ENCODE peak calls at places on chromosomes 11 and 22, in four cellular contexts. One of them, this sample, is unnamed.

GRCh38 chr11:86910592-86910991 is 44.6 kb downstream of the FZD4 start:
- DNase-seq in A549: peak; percentile 13
- DNase-seq in OCI-LY7: no peak
- DNase-seq in H9: no peak
- DNase-seq in this sample: no peak

GRCh38 chr11:67648140-67648795 is 2.3 kb downstream of the ACY3 start:
- DNase-seq in A549: peak; percentile 59
- DNase-seq in OCI-LY7: peak; percentile 95
- DNase-seq in H9: peak; percentile 82
- DNase-seq in this sample: no peak

GRCh38 chr11:45444796-45445195 is 158.7 kb upstream of the SYT13 start:
- DNase-seq in A549: peak; percentile 11
- DNase-seq in OCI-LY7: no peak
- DNase-seq in H9: peak; percentile 52
- DNase-seq in this sample: no peak

GRCh38 chr11:79617561-79617960 is 176.7 kb upstream of the TENM4 start:
- DNase-seq in A549: no peak
- DNase-seq in OCI-LY7: no peak
- DNase-seq in H9: no peak
- DNase-seq in this sample: no peak

GRCh38 chr22:49201046-49201970 is 626.4 kb downstream of the BRD1 start:
- DNase-seq in A549: no peak
- DNase-seq in OCI-LY7: no peak
- DNase-seq in H9: peak; percentile 14
- DNase-seq in this sample: no peak

GRCh38 chr22:37326726-37327125 is 44.4 kb downstream of the CYTH4 start:
- DNase-seq in A549: no peak
- DNase-seq in OCI-LY7: no peak
- DNase-seq in H9: no peak
- DNase-seq in this sample: no peak

GRCh38 chr11:1356007-1356435 is 33.7 kb upstream of the BRSK2 start:
- DNase-seq in A549: no peak
- DNase-seq in OCI-LY7: no peak
- DNase-seq in H9: no peak
- DNase-seq in this sample: peak; percentile 62

GRCh38 chr22:46726066-46726985 is 11.7 kb downstream of the CERK start:
- DNase-seq in A549: no peak
- DNase-seq in OCI-LY7: no peak
- DNase-seq in H9: no peak
- DNase-seq in this sample: no peak

GRCh38 chr22:19986410-19987341 is 29.9 kb downstream of the ARVCF start:
- DNase-seq in A549: peak; percentile 70
- DNase-seq in OCI-LY7: peak; percentile 79
- DNase-seq in H9: peak; percentile 82
- DNase-seq in this sample: peak; percentile 71

GRCh38 chr11:1414650-1415049 is 24.9 kb downstream of the BRSK2 start:
- DNase-seq in A549: no peak
- DNase-seq in OCI-LY7: no peak
- DNase-seq in H9: no peak
- DNase-seq in this sample: no peak

GRCh38 chr22:28999510-29000224 is 62.0 kb downstream of the C22orf31 start:
- DNase-seq in A549: no peak
- DNase-seq in OCI-LY7: no peak
- DNase-seq in H9: no peak
- DNase-seq in this sample: no peak

GRCh38 chr11:75369846-75370245 is 18.4 kb upstream of the ARRB1 start:
- DNase-seq in A549: no peak
- DNase-seq in OCI-LY7: no peak
- DNase-seq in H9: no peak
- DNase-seq in this sample: no peak

GRCh38 chr11:126465573-126466287 is 110.2 kb downstream of the ST3GAL4 start:
- DNase-seq in A549: no peak
- DNase-seq in OCI-LY7: peak; percentile 90
- DNase-seq in H9: no peak
- DNase-seq in this sample: no peak

GRCh38 chr11:75421035-75421602 is 11.9 kb downstream of the KLHL35 start:
- DNase-seq in A549: no peak
- DNase-seq in OCI-LY7: no peak
- DNase-seq in H9: no peak
- DNase-seq in this sample: no peak

GRCh38 chr11:14443642-14444041 is 56.0 kb downstream of the COPB1 start:
- DNase-seq in A549: no peak
- DNase-seq in OCI-LY7: no peak
- DNase-seq in H9: no peak
- DNase-seq in this sample: peak; percentile 37

GRCh38 chr11:58622344-58622743 is at the start of gene CNTF:
- DNase-seq in A549: no peak
- DNase-seq in OCI-LY7: no peak
- DNase-seq in H9: no peak
- DNase-seq in this sample: no peak

GRCh38 chr11:33654594-33654993 is 46.0 kb downstream of the C11orf91 start:
- DNase-seq in A549: no peak
- DNase-seq in OCI-LY7: no peak
- DNase-seq in H9: no peak
- DNase-seq in this sample: no peak

GRCh38 chr11:85725510-85726258 is 39.7 kb upstream of the CCDC89 start:
- DNase-seq in A549: peak; percentile 41
- DNase-seq in OCI-LY7: no peak
- DNase-seq in H9: no peak
- DNase-seq in this sample: peak; percentile 89

GRCh38 chr11:2779499-2779980 is 79.7 kb upstream of the KCNQ1OT1 start:
- DNase-seq in A549: no peak
- DNase-seq in OCI-LY7: no peak
- DNase-seq in H9: no peak
- DNase-seq in this sample: no peak

GRCh38 chr22:30245181-30245984 is 1.2 kb downstream of the LIF start:
- DNase-seq in A549: no peak
- DNase-seq in OCI-LY7: no peak
- DNase-seq in H9: peak; percentile 63
- DNase-seq in this sample: no peak

GRCh38 chr11:6604081-6604626 is 580 bp downstream of the ILK start:
- DNase-seq in A549: peak; percentile 47
- DNase-seq in OCI-LY7: peak; percentile 84
- DNase-seq in H9: peak; percentile 49
- DNase-seq in this sample: peak; percentile 75

GRCh38 chr11:122795281-122795680 is 43.0 kb upstream of the CRTAM start:
- DNase-seq in A549: no peak
- DNase-seq in OCI-LY7: no peak
- DNase-seq in H9: no peak
- DNase-seq in this sample: no peak

GRCh38 chr11:2940166-2940929 is 11.1 kb upstream of the PHLDA2 start:
- DNase-seq in A549: peak; percentile 50
- DNase-seq in OCI-LY7: no peak
- DNase-seq in H9: peak; percentile 29
- DNase-seq in this sample: peak; percentile 28

GRCh38 chr11:69524291-69524882 is 42.9 kb downstream of the LINC01488 start:
- DNase-seq in A549: no peak
- DNase-seq in OCI-LY7: no peak
- DNase-seq in H9: peak; percentile 23
- DNase-seq in this sample: peak; percentile 34

GRCh38 chr11:115208808-115209259 is 295.4 kb downstream of the CADM1 start:
- DNase-seq in A549: no peak
- DNase-seq in OCI-LY7: no peak
- DNase-seq in H9: no peak
- DNase-seq in this sample: no peak

GRCh38 chr22:17562906-17563870 is at the start of gene SLC25A18:
- DNase-seq in A549: no peak
- DNase-seq in OCI-LY7: no peak
- DNase-seq in H9: peak; percentile 61
- DNase-seq in this sample: peak; percentile 77

GRCh38 chr11:86021390-86021789 is 47.5 kb downstream of the PICALM start:
- DNase-seq in A549: no peak
- DNase-seq in OCI-LY7: no peak
- DNase-seq in H9: no peak
- DNase-seq in this sample: no peak

GRCh38 chr11:18384157-18384641 is 10.2 kb upstream of the LDHA start:
- DNase-seq in A549: peak; percentile 88
- DNase-seq in OCI-LY7: peak; percentile 45
- DNase-seq in H9: no peak
- DNase-seq in this sample: peak; percentile 91

GRCh38 chr11:30381879-30382278 is 59.0 kb downstream of the ARL14EP start:
- DNase-seq in A549: no peak
- DNase-seq in OCI-LY7: no peak
- DNase-seq in H9: no peak
- DNase-seq in this sample: no peak

GRCh38 chr22:27875951-27876350 is 43.1 kb downstream of the PITPNB start:
- DNase-seq in A549: no peak
- DNase-seq in OCI-LY7: no peak
- DNase-seq in H9: no peak
- DNase-seq in this sample: no peak

GRCh38 chr11:134124660-134125451 is 56.0 kb downstream of the JAM3 start:
- DNase-seq in A549: no peak
- DNase-seq in OCI-LY7: no peak
- DNase-seq in H9: peak; percentile 76
- DNase-seq in this sample: peak; percentile 66

DNA sequence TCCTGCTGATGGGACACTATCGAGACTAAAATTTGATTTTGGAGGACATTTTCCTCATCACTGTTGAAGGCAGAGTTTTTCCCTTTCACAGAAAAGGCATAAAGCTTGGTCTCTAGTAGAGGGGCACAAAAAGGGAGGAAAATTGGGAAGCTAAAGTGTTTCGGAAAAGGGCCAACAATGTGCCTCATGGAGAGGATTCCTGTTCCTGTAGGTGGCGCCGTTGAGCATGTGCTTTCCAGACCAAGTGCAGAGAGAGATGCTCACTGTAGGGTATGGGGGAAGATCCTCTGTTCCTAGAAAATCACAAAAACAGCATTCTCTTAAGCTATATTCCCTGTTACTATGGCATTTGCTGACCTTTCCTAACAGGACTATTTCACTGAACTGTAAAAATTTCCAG is 18.4 kb upstream of the OR4C5 start:
- DNase-seq in A549: no peak
- DNase-seq in OCI-LY7: peak; percentile 3
- DNase-seq in H9: no peak
- DNase-seq in this sample: no peak
- TF ChIP-seq CTCF in A549: no peak
- TF ChIP-seq CTCF in OCI-LY7: peak; percentile 76
- TF ChIP-seq CTCF in H9: peak; percentile 38
- TF ChIP-seq CTCF in this sample: no peak

GRCh38 chr11:60761436-60762190 is 4.9 kb downstream of the MS4A15 start:
- DNase-seq in A549: no peak
- DNase-seq in OCI-LY7: no peak
- DNase-seq in H9: no peak
- DNase-seq in this sample: no peak

GRCh38 chr11:60757231-60757800 is 649 bp downstream of the MS4A15 start:
- DNase-seq in A549: no peak
- DNase-seq in OCI-LY7: no peak
- DNase-seq in H9: no peak
- DNase-seq in this sample: no peak

GRCh38 chr11:60754887-60755286 is 1.8 kb upstream of the MS4A15 start:
- DNase-seq in A549: no peak
- DNase-seq in OCI-LY7: no peak
- DNase-seq in H9: no peak
- DNase-seq in this sample: no peak

GRCh38 chr11:60753309-60753708 is 3.4 kb upstream of the MS4A15 start:
- DNase-seq in A549: no peak
- DNase-seq in OCI-LY7: no peak
- DNase-seq in H9: no peak
- DNase-seq in this sample: no peak

DNA sequence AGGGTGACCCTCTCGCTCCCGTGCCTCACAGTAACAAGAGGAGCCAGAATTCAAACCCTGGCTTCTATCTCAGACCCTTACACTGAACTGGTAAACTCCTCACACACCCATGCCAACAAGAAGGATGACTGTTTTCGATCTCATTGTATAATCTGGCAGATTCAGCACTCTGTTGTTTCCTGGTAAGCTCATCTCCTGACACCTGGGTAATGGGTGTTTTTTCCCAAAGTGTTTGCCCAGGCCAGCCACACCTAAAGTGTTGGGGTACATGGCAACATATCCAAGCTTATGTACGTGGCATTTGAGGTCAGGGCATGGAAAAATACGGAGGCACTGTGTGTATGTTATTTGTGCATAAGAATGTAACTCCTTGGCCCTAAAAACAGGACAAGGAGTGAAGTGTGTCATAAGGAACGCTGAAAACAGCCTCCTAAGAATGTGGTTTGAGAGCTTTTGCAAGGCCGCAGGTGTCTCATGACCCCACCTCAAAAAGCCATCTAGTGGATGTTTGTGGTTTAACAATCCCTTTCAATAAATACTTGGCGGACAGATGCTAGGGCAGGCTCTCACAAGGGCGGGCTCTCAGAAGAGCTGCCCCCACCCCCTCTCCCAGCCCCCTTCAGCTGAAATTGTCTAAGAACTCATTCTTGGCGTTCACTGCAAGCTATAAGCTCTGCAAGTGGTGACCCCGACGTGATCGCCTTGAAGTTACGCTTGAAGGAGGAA is at the start of gene MS4A15:
- DNase-seq in A549: peak; percentile 41
- DNase-seq in OCI-LY7: peak; percentile 50
- DNase-seq in H9: peak; percentile 56
- DNase-seq in this sample: peak; percentile 24
- TF ChIP-seq CTCF in A549: peak; percentile 33
- TF ChIP-seq CTCF in OCI-LY7: peak; percentile 75
- TF ChIP-seq CTCF in H9: peak; percentile 73
- TF ChIP-seq CTCF in this sample: peak; percentile 21

DNA sequence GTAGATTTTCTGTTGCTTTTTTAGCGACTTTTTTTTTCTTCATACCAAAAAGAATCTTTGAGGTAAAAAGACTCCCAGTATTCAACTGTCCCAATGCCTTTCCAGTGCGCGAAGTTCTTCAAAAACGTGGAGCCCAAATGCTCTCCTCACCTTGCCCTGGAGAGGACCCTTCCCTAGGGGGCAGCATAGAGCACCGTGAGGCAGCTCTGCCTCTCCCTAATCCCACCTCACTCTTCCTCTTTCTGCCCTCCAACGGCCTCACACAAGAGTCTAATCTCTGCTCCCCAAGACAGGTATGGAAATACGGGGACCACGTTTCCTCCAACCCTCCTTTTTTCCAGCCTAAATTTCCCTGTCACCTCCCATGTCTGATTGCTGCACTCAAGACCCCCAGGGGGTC is 117.5 kb upstream of the ALX4 start:
- DNase-seq in A549: no peak
- DNase-seq in OCI-LY7: peak; percentile 9
- DNase-seq in H9: peak; percentile 65
- DNase-seq in this sample: no peak
- TF ChIP-seq CTCF in A549: peak; percentile 40
- TF ChIP-seq CTCF in OCI-LY7: peak; percentile 71
- TF ChIP-seq CTCF in H9: peak; percentile 82
- TF ChIP-seq CTCF in this sample: peak; percentile 33

GRCh38 chr11:121533556-121534050 is 80.8 kb upstream of the SORL1-AS1 start:
- DNase-seq in A549: no peak
- DNase-seq in OCI-LY7: peak; percentile 25
- DNase-seq in H9: no peak
- DNase-seq in this sample: no peak

GRCh38 chr11:121535122-121535796 is 82.5 kb upstream of the SORL1-AS1 start:
- DNase-seq in A549: no peak
- DNase-seq in OCI-LY7: no peak
- DNase-seq in H9: no peak
- DNase-seq in this sample: no peak

GRCh38 chr11:121538054-121538453 is 85.3 kb upstream of the SORL1-AS1 start:
- DNase-seq in A549: no peak
- DNase-seq in OCI-LY7: peak; percentile 58
- DNase-seq in H9: no peak
- DNase-seq in this sample: no peak

GRCh38 chr11:121536116-121536515 is 83.3 kb upstream of the SORL1-AS1 start:
- DNase-seq in A549: no peak
- DNase-seq in OCI-LY7: peak; percentile 66
- DNase-seq in H9: no peak
- DNase-seq in this sample: no peak

GRCh38 chr11:121534131-121535093 is 81.6 kb upstream of the SORL1-AS1 start:
- DNase-seq in A549: no peak
- DNase-seq in OCI-LY7: peak; percentile 68
- DNase-seq in H9: no peak
- DNase-seq in this sample: peak; percentile 26
- TF ChIP-seq CTCF in A549: no peak
- TF ChIP-seq CTCF in OCI-LY7: peak; percentile 69
- TF ChIP-seq CTCF in H9: no peak
- TF ChIP-seq CTCF in this sample: peak; percentile 26

This sample was measured in fibroblast of pulmonary artery.